ENCODE peak calls at places on chromosomes 6 and 20, in seven cellular contexts. J is PC-9, G is MM.1S, D is psoas muscle, W is DND-41, F is astrocyte, A is OCI-LY7. K is an unnamed sample.

GRCh38 chr20:4018015-4018748 is 2.8 kb upstream of the RNF24 start:
- DNase-seq in W (no peak), F (peak; percentile 29), D (no peak), G (no peak), A (no peak), J (peak; percentile 83), K (peak; percentile 77)

GRCh38 chr6:13327691-13328075 is 654 bp downstream of the TBC1D7 start:
- DNase-seq in G (peak; percentile 40), W (peak; percentile 37), A (peak; percentile 55), D (no peak), J (no peak), F (no peak), K (no peak)

GRCh38 chr6:104896914-104897313 is 37.2 kb upstream of the HACE1 start:
- DNase-seq in G (no peak), W (no peak), A (no peak), D (no peak), F (no peak), J (no peak), K (no peak)

GRCh38 chr6:21026576-21027273 is 492.5 kb downstream of the CDKAL1 start:
- DNase-seq in F (peak; percentile 89), W (no peak), A (no peak), G (no peak), J (no peak), D (no peak), K (peak; percentile 88)

GRCh38 chr6:116726947-116727346 is 38.6 kb downstream of the FAM162B start:
- DNase-seq in D (no peak), G (no peak), F (no peak), W (no peak), A (no peak), J (no peak), K (no peak)

GRCh38 chr6:15627829-15628228 is 35.0 kb downstream of the DTNBP1 start:
- DNase-seq in G (no peak), J (no peak), W (no peak), F (no peak), D (no peak), A (no peak), K (no peak)

GRCh38 chr6:134035823-134036296 is 16.6 kb downstream of the SLC2A12 start:
- DNase-seq in J (peak; percentile 64), F (peak; percentile 91), D (no peak), G (peak; percentile 38), W (no peak), A (peak; percentile 61), K (peak; percentile 94)

GRCh38 chr6:157717266-157717870 is 105.7 kb upstream of the SNX9 start:
- DNase-seq in W (no peak), F (no peak), A (no peak), J (no peak), G (no peak), D (no peak), K (no peak)

GRCh38 chr6:170093658-170094596 is 197.0 kb downstream of the DLL1 start:
- DNase-seq in A (no peak), G (no peak), W (no peak), J (no peak), F (no peak), D (peak; percentile 48), K (no peak)

GRCh38 chr6:101818056-101818455 is 424.5 kb downstream of the GRIK2 start:
- DNase-seq in G (no peak), A (no peak), W (no peak), F (peak; percentile 52), J (no peak), D (no peak), K (no peak)

GRCh38 chr6:2862712-2863174 is 21.1 kb upstream of the SERPINB1 start:
- DNase-seq in W (no peak), D (no peak), J (no peak), F (no peak), G (peak; percentile 60), A (peak; percentile 95), K (no peak)

GRCh38 chr20:38446441-38447209 is 11.5 kb upstream of the SNHG17 start:
- DNase-seq in D (peak; percentile 96), F (peak; percentile 92), J (peak; percentile 92), W (peak; percentile 90), G (peak; percentile 94), A (peak; percentile 97), K (peak; percentile 72)

GRCh38 chr6:22575190-22575589 is 5.8 kb downstream of the HDGFL1 start:
- DNase-seq in D (no peak), G (no peak), W (no peak), A (no peak), F (no peak), J (no peak), K (no peak)

GRCh38 chr6:88633782-88634181 is 329.6 kb downstream of the RNGTT start:
- DNase-seq in A (no peak), W (no peak), G (no peak), F (no peak), J (no peak), D (no peak), K (no peak)

GRCh38 chr6:88626460-88626859 is 337.0 kb downstream of the RNGTT start:
- DNase-seq in G (no peak), A (no peak), W (no peak), D (no peak), F (peak; percentile 16), J (no peak), K (no peak)

GRCh38 chr6:88631830-88632229 is 331.6 kb downstream of the RNGTT start:
- DNase-seq in F (no peak), G (no peak), D (no peak), A (peak; percentile 49), J (no peak), W (no peak), K (no peak)

DNA sequence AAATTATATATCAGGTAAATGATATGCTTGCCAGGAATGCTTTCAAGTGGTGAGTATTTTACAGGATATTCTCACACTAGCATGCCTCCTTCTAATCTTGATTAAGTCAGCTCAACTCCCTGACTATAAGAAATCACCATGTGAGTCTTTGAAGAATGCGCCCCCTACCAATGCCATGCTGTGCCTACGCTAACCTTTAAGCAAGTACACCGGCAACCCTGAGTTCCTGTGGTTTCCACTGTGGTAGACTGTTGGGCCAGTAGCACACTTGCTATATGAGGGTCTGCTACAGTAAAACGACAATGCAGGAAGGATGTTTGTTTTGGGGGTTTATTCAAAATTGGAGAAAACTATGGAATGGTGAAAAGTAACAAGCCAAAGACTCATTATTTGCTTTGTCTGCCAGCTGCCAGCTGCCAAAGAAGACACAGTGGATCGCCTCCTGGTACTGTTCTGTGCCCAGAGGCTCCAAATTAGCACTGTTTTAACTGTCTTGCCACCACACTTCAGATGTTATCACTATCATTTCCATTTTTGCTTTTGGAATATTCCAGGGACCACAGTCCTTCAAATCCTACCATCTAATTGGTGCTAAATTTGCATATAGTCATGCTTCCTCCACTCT is 333.5 kb downstream of the RNGTT start:
- DNase-seq in G (no peak), F (no peak), D (no peak), A (peak; percentile 90), J (no peak), W (peak; percentile 84), K (no peak)
- TF ChIP-seq CTCF in G (no peak), F (no peak), D (no peak), A (peak; percentile 89), J (no peak), W (peak; percentile 86), K (peak; percentile 9)

GRCh38 chr20:17935761-17936160 is 32.8 kb downstream of the SNX5 start:
- DNase-seq in G (no peak), J (no peak), W (no peak), D (no peak), A (no peak), F (no peak), K (no peak)

GRCh38 chr20:17936306-17936790 is 32.2 kb downstream of the SNX5 start:
- DNase-seq in J (no peak), W (no peak), A (no peak), D (no peak), F (no peak), G (no peak), K (no peak)

GRCh38 chr20:17933711-17934110 is 34.9 kb downstream of the SNX5 start:
- DNase-seq in F (no peak), G (no peak), A (no peak), J (no peak), W (no peak), D (no peak), K (no peak)

GRCh38 chr20:17934141-17934862 is 34.3 kb downstream of the SNX5 start:
- DNase-seq in F (peak; percentile 52), J (no peak), G (no peak), A (no peak), D (no peak), W (no peak), K (no peak)

DNA sequence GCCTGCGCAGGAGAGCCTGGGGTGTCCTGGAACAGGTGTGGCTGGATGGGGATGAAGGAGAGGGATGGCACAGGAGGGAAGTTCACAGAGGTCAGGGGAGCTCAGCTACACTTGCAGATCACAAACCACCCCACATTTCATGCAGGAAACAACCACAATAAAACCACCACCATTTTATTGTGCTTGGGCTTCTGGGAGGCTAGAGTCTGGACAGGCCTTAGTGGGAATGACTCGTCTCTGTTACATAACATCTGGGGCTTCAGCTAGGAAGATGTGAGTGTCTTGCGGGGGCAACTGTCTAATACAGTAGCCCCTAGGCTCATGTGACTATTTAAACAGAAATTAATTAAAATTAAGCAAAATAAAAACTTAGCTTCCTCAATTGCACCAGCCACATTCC is 33.4 kb downstream of the SNX5 start:
- DNase-seq in G (no peak), D (no peak), J (no peak), A (no peak), F (no peak), W (no peak), K (no peak)
- H3K4me1 ChIP-seq in G (no peaks in the 10 kb centered on the region), D (peaks cover 32% of the 10 kb centered on the region), J (no peaks in the 10 kb centered on the region), A (peaks cover 15% of the 10 kb centered on the region), F (peaks cover 48% of the 10 kb centered on the region), W (no peaks in the 10 kb centered on the region), K (no peaks in the 10 kb centered on the region)

DNA sequence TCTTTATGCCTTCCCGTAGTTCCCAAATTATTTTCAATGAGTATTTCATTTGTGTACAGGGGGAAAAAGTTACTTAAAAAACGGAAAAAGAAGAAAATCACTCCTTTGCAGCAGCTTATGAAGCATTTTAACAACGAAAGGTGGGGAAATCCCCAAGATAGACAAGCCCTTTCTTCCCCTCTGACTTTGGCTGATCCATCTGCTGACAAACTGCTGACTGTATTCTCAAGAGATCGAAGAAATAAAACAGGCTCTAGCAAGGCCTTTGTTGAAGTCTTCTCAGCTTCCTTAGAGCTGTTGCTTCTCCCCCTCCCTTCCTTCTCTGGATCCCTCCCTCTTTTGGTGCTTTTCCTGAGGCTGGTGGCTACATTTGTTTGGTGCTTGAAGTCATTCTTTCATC is 325.2 kb downstream of the NRN1 start:
- DNase-seq in G (no peak), D (no peak), F (no peak), J (no peak), W (no peak), A (peak; percentile 28), K (no peak)
- H3K27ac ChIP-seq in G (no peak overlapping the region), D (no peak overlapping the region), F (no peak overlapping the region), J (no peak overlapping the region), W (no peak overlapping the region), A (no peak overlapping the region), K (no peak overlapping the region)

DNA sequence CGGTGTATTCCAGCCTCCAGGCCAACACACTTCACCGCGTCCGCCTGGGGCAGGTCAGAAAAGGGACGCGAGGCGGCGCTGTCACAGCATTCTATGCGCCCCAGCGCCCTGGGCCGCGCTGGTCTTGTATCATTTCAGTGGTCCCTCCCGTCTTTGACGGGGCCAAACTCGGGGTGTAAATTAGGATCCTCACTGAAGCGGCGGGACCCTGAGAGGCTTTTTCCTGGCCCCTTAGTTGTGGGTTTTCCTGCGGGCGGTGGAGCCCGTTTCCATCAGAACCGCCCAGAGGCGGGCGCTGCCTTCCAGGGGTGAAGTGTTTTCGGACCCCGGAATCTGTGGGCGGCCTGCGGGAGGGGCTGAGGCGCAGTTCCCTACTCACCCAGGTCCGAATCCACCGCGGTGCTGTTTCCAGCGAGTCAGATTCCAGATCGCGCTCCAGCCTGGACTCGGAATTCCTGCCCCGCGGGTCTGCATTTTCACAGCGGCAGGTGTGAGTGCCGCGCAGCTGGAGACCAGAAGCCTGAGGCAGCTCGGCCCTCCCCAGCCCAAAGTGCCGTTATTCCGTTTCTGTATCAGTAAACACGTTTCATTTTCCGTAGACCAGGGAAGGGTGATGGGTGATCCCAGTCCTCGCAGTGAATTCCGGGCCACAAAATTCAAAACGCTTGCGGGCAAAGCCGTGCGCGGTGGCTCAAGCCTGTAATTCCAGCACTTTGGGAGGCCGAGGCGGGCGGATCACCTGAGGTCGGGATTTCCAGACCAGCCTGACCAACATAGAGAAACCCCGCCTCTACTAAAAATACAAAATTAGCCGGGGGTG is 3.9 kb upstream of the MICB start:
- DNase-seq in D (peak; percentile 85), G (peak; percentile 80), F (peak; percentile 43), J (peak; percentile 84), W (peak; percentile 77), A (peak; percentile 88), K (no peak)
- TF ChIP-seq CTCF in D (peak; percentile 64), G (peak; percentile 69), F (peak; percentile 75), J (peak; percentile 87), W (peak; percentile 92), A (peak; percentile 95), K (peak; percentile 85)

K was measured in foreskin keratinocyte.